ENCODE peak calls at places on chromosome 15, in five cellular contexts. N is fibroblast of mammary gland; O is activated CD4-positive, alpha-beta T cell treated with anti-CD3 and anti-CD28 coated beads for 36 hours; V is HepG2; R is sigmoid colon. S is an unnamed sample.

GRCh38 chr15:36392666-36393266 is 186.7 kb upstream of the CDIN1 start:
- DNase-seq in V (no peak), O (no peak), R (no peak), N (no peak), S (no peak)

GRCh38 chr15:47505712-47506542 is 211.4 kb upstream of the SEMA6D start:
- DNase-seq in R (no peak), V (no peak), O (no peak), N (peak), S (no peak)

GRCh38 chr15:48168626-48169025 is 9.5 kb downstream of the MYEF2 start:
- DNase-seq in N (no peak), O (no peak), R (no peak), V (no peak), S (no peak)

GRCh38 chr15:84752195-84752594 is 3.8 kb downstream of the ZNF592 start:
- DNase-seq in V (peak), R (no peak), O (no peak), N (no peak), S (no peak)

GRCh38 chr15:58568157-58568571 is 136.4 kb downstream of the LIPC start:
- DNase-seq in O (no peak), V (no peak), N (no peak), R (no peak), S (no peak)

GRCh38 chr15:28002867-28003266 is 96.2 kb downstream of the OCA2 start:
- DNase-seq in V (no peak), R (no peak), N (no peak), O (no peak), S (no peak)

GRCh38 chr15:39925112-39925830 is 5.2 kb upstream of the GPR176 start:
- DNase-seq in V (no peak), R (no peak), N (peak), O (peak), S (peak)

GRCh38 chr15:58002338-58003126 is 63.0 kb downstream of the ALDH1A2 start:
- DNase-seq in O (no peak), N (no peak), V (no peak), R (no peak), S (no peak)

GRCh38 chr15:42233107-42233506 is 25.0 kb upstream of the VPS39 start:
- DNase-seq in V (no peak), N (no peak), O (no peak), R (no peak), S (no peak)

GRCh38 chr15:70508561-70509281 is 254.6 kb downstream of the UACA start:
- DNase-seq in V (peak), O (peak), R (no peak), N (peak), S (peak)

GRCh38 chr15:101501703-101502373 is 12.3 kb upstream of the PCSK6 start:
- DNase-seq in O (peak), R (no peak), N (no peak), V (peak), S (peak)

S was measured in neural progenitor cell.